ENCODE peak calls at places on chromosomes 16 and 17, in nine cellular contexts. P, D, E, U, W, Z, G, R and O are unnamed samples.

GRCh38 chr17:27751622-27752490 is 48.5 kb downstream of the NOS2 start:
- DNase-seq in W (no peak), G (no peak), D (no peak), P (no peak), R (no peak), E (no peak), U (no peak), Z (no peak), O (no peak)

GRCh38 chr17:14760212-14760611 is 459.3 kb downstream of the HS3ST3B1 start:
- DNase-seq in Z (no peak), P (no peak), W (no peak), R (no peak), D (no peak), E (no peak), G (peak; percentile 9), U (no peak), O (no peak)

GRCh38 chr16:25066747-25067631 is 44.6 kb upstream of the LCMT1 start:
- DNase-seq in G (peak; percentile 64), R (peak; percentile 67), U (peak; percentile 52), W (peak; percentile 6), Z (peak; percentile 74), P (peak; percentile 84), E (peak; percentile 81), D (peak; percentile 67), O (peak; percentile 87)

GRCh38 chr16:4323845-4324478 is 8.1 kb downstream of the GLIS2 start:
- DNase-seq in U (no peak), D (peak; percentile 65), Z (no peak), W (no peak), E (no peak), G (peak; percentile 34), P (no peak), R (no peak), O (no peak)

GRCh38 chr16:57594531-57595031 is 33.8 kb upstream of the ADGRG1 start:
- DNase-seq in R (no peak), W (no peak), G (no peak), E (no peak), P (no peak), D (no peak), Z (no peak), U (no peak), O (no peak)

GRCh38 chr16:53546988-53547391 is 44.0 kb upstream of the AKTIP start:
- DNase-seq in D (peak; percentile 23), U (no peak), Z (no peak), E (no peak), P (no peak), G (peak; percentile 54), W (peak; percentile 61), R (no peak), O (no peak)

GRCh38 chr16:55184052-55184451 is 140.0 kb upstream of the IRX6 start:
- DNase-seq in Z (no peak), R (no peak), E (no peak), D (no peak), P (no peak), U (no peak), W (no peak), G (no peak), O (no peak)

GRCh38 chr16:54936979-54937672 is 6.5 kb downstream of the IRX5 start:
- DNase-seq in D (no peak), P (no peak), E (no peak), W (no peak), Z (no peak), R (peak; percentile 19), G (no peak), U (no peak), O (no peak)

GRCh38 chr16:55552621-55553020 is 13.9 kb upstream of the CAPNS2 start:
- DNase-seq in Z (no peak), P (no peak), W (peak; percentile 85), U (no peak), D (peak; percentile 80), R (no peak), E (no peak), G (no peak), O (no peak)

GRCh38 chr17:1110844-1111598 is 68.8 kb downstream of the ABR start:
- DNase-seq in W (peak; percentile 98), P (no peak), G (peak; percentile 65), D (peak; percentile 79), R (peak; percentile 68), U (no peak), E (no peak), Z (no peak), O (no peak)

GRCh38 chr17:16407911-16408588 is 7.3 kb upstream of the TRPV2 start:
- DNase-seq in G (peak; percentile 85), E (no peak), P (peak; percentile 79), Z (no peak), W (peak; percentile 23), D (peak; percentile 63), R (peak; percentile 78), U (no peak), O (peak; percentile 72)

GRCh38 chr16:50591800-50592771 is 43.9 kb downstream of the NKD1 start:
- DNase-seq in P (no peak), Z (no peak), U (no peak), R (peak; percentile 71), E (no peak), G (no peak), D (no peak), W (no peak), O (peak; percentile 97)

GRCh38 chr17:66633322-66633965 is 201.5 kb upstream of the CACNG5 start:
- DNase-seq in D (peak; percentile 27), W (peak; percentile 29), R (peak; percentile 87), E (peak; percentile 18), Z (peak; percentile 31), U (no peak), G (no peak), P (no peak), O (no peak)

GRCh38 chr17:33052856-33053255 is 61.2 kb downstream of the SPACA3 start:
- DNase-seq in P (no peak), W (no peak), Z (no peak), D (no peak), R (no peak), U (no peak), G (no peak), E (no peak), O (no peak)

GRCh38 chr17:42288078-42288984 is at the start of gene STAT5A:
- DNase-seq in U (peak; percentile 28), W (no peak), P (peak; percentile 83), R (peak; percentile 63), E (peak; percentile 75), Z (peak; percentile 81), D (peak; percentile 90), G (no peak), O (peak; percentile 90)

GRCh38 chr17:50459081-50459676 is 9.5 kb downstream of the CHAD start:
- DNase-seq in E (no peak), W (peak; percentile 46), Z (no peak), P (no peak), U (no peak), R (no peak), D (peak; percentile 23), G (no peak), O (peak; percentile 88)

GRCh38 chr17:61340431-61340830 is 59.2 kb upstream of the TBX2 start:
- DNase-seq in U (no peak), D (no peak), E (no peak), W (no peak), P (no peak), R (no peak), G (no peak), Z (no peak), O (no peak)

GRCh38 chr17:3828151-3828851 is 17.7 kb downstream of the NCBP3 start:
- DNase-seq in P (no peak), U (no peak), E (no peak), Z (no peak), G (no peak), R (peak; percentile 42), W (no peak), D (no peak), O (no peak)

GRCh38 chr17:37273419-37274051 is 102.2 kb upstream of the C17orf78 start:
- DNase-seq in W (peak; percentile 5), G (peak; percentile 49), R (peak; percentile 68), P (no peak), D (peak; percentile 69), E (no peak), U (no peak), Z (no peak), O (no peak)

GRCh38 chr16:87331241-87331801 is 14.1 kb upstream of the C16orf95 start:
- DNase-seq in P (no peak), U (no peak), G (no peak), Z (no peak), E (no peak), W (no peak), R (no peak), D (no peak), O (peak; percentile 35)

GRCh38 chr16:68369697-68370096 is 58.9 kb downstream of the PRMT7 start:
- DNase-seq in R (peak; percentile 97), Z (no peak), G (peak; percentile 30), E (no peak), W (no peak), P (peak; percentile 60), D (no peak), U (no peak), O (no peak)